ENCODE peak calls at places on chromosomes 2 and 18, in four cellular contexts. S, T, L and Q are unnamed samples.

GRCh38 chr2:188786368-188786781 is 187.8 kb upstream of the COL3A1 start:
- DNase-seq in L (no peak), T (no peak), S (no peak), Q (no peak)

GRCh38 chr2:207229161-207229560 is 63.4 kb upstream of the KLF7 start:
- DNase-seq in S (no peak), L (no peak), T (no peak), Q (no peak)

GRCh38 chr2:71804251-71804650 is 343.4 kb downstream of the CYP26B1 start:
- DNase-seq in T (no peak), S (no peak), L (no peak), Q (no peak)

GRCh38 chr2:132969371-132969985 is 299.5 kb upstream of the LYPD1 start:
- DNase-seq in T (no peak), L (no peak), S (no peak), Q (no peak)

GRCh38 chr2:24084386-24085375 is at the start of gene TP53I3:
- DNase-seq in T (peak), L (peak), S (no peak), Q (peak)

GRCh38 chr2:96157649-96158553 is 12.7 kb upstream of the DUSP2 start:
- DNase-seq in S (no peak), T (peak), L (no peak), Q (peak)

GRCh38 chr2:120118471-120118870 is 104.7 kb downstream of the TMEM185B start:
- DNase-seq in S (no peak), T (no peak), L (no peak), Q (no peak)

GRCh38 chr2:36170805-36171204 is 184.8 kb upstream of the CRIM1 start:
- DNase-seq in T (no peak), L (no peak), S (no peak), Q (no peak)

GRCh38 chr2:216765810-216766259 is 70.5 kb upstream of the IGFBP5 start:
- DNase-seq in S (no peak), T (no peak), L (no peak), Q (no peak)

GRCh38 chr18:5294618-5295230 is 802 bp downstream of the ZBTB14 start:
- DNase-seq in S (no peak), T (peak), L (peak), Q (peak)

GRCh38 chr2:135744761-135745314 is 3.2 kb downstream of the UBXN4 start:
- DNase-seq in T (no peak), L (no peak), S (no peak), Q (no peak)

GRCh38 chr18:45361148-45361851 is 254.0 kb upstream of the SLC14A2 start:
- DNase-seq in L (no peak), T (no peak), S (no peak), Q (no peak)

GRCh38 chr2:233083782-233084181 is 23.6 kb downstream of the INPP5D start:
- DNase-seq in L (no peak), S (no peak), T (no peak), Q (peak)

GRCh38 chr2:180572346-180572745 is 408.1 kb upstream of the UBE2E3 start:
- DNase-seq in L (no peak), S (no peak), T (no peak), Q (no peak)

GRCh38 chr2:136394136-136395060 is 276.4 kb upstream of the CXCR4 start:
- DNase-seq in S (no peak), T (no peak), L (no peak), Q (no peak)

GRCh38 chr2:149160701-149161217 is 122.3 kb downstream of the LYPD6B start:
- DNase-seq in T (no peak), L (no peak), S (no peak), Q (no peak)

GRCh38 chr2:236887953-236888765 is 197.5 kb upstream of the COPS8 start:
- DNase-seq in L (no peak), S (no peak), T (no peak), Q (no peak)

GRCh38 chr2:132941296-132942020 is 271.5 kb upstream of the LYPD1 start:
- DNase-seq in L (no peak), T (no peak), S (no peak), Q (no peak)

GRCh38 chr18:25350561-25351201 is 1.3 kb downstream of the ZNF521 start:
- DNase-seq in S (no peak), T (peak), L (no peak), Q (no peak)

GRCh38 chr2:48531141-48531648 is 1.2 kb downstream of the STON1 start:
- DNase-seq in S (peak), T (no peak), L (no peak), Q (no peak)

DNA sequence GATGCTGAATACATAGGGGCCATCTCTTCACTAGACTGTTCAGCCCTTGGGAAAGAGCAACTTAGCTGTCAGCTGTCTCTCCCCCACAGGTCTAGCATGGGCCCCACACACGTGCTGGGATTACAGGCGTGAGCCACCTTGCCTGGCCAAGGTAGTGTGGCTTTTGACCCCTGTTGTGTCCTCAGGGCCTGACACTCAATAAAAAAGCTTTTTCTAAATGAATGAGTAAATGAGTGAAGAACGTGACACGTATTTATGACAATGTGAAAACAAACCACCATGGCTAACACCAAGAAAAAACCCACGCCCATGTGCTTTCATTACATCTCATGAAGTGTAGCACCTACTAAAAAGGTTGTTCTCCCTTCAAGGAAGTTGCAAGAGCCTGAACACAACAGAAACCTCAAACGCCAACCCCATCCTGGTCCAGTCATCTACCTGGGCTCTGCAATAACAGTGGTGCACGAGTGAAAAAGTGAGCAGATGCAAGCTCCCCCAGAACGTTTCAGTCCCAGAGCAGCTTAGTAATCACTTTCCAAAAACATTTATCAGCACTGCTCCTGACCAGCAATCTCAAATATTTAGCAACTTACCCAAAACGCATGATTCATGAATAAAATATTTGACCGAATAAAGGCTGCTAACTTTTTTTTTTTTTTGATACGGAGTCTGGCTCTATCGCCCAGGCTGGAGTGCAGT is 3.4 kb downstream of the WDFY1 start:
- DNase-seq in S (no peak), T (no peak), L (no peak), Q (no peak)
- H3K4me3 ChIP-seq in S (no peak), T (no peak), L (no peak), Q (no peak)

GRCh38 chr2:174335605-174336402 is 1.1 kb downstream of the SP9 start:
- DNase-seq in T (peak), L (no peak), S (no peak), Q (no peak)

GRCh38 chr2:174333502-174334277 is 1.1 kb upstream of the SP9 start:
- DNase-seq in L (no peak), T (no peak), S (no peak), Q (no peak)

GRCh38 chr2:174334278-174334715 is 457 bp upstream of the SP9 start:
- DNase-seq in L (no peak), T (no peak), S (no peak), Q (no peak)

GRCh38 chr2:174336403-174337336 is 1.9 kb downstream of the SP9 start:
- DNase-seq in S (no peak), L (no peak), T (peak), Q (peak)

DNA sequence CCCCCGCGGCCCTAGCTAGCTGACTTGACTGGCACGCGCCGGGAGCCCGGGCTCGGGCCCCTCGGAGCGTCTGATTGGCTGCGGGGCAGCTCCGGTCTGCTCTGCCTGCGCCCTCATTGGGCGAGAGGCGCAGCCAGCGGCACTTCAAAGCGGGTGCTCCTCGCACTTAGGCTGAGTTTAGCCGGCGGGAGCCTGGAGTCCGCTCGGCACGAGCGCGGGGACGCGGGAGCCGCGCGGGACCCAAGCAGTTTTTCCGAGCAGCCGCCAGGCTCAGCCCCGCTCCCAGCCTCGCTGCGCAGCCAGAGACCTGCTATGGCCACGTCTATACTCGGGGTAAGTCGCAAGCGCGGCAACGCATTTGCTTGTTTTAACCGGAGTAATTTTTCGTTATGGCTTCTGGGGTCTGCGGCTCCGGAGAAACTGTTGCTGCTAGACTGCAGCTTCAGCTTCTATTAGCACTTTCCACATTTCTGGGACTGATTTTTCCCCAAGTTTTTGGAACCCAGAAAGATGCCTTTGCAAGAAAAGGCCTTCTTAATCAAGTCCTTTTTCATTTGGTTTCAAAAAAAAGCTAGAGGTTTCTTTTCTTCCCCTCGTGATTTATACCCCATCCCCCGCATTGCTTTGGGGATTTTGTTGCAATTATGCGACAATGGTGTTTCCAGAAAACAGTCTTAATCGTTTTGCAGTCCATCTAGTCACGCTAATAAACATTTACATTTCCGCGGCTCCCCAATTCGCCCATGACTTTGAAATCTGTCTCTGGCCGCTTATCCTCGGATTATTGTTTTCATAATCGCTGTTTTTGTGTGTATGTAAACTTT is at the start of gene SP9:
- DNase-seq in L (no peak), T (peak), S (no peak), Q (no peak)
- H3K4me3 ChIP-seq in L (peak), T (peak), S (peak), Q (no peak)

GRCh38 chr2:218959761-218960195 is 312 bp downstream of the CDK5R2 start:
- DNase-seq in T (no peak), L (no peak), S (no peak), Q (no peak)
- H3K4me3 ChIP-seq in T (peak), L (peak), S (peak), Q (peak)

DNA sequence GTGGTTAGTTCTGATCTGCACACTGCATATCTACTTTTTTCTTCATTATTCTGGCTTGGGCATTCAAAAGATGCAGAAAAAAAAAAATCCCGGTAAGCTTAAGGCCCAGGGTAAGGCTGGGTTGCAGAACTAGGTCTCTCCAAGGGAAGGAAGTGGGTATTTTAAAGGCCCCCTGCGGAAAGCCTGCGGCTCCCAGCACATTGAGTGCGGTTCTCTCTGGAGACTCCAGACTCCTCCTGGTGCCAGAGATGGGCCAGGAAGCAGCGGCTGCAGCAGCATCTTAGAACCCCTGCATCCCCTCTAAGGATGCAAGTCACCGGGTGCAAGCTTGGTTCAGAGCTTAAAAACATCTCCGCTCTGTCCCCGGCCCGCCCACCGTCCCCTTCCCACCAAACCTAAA is 49.5 kb downstream of the TGIF1 start:
- DNase-seq in T (no peak), L (no peak), S (peak), Q (no peak)
- H3K4me3 ChIP-seq in T (peak), L (peak), S (peak), Q (peak)

DNA sequence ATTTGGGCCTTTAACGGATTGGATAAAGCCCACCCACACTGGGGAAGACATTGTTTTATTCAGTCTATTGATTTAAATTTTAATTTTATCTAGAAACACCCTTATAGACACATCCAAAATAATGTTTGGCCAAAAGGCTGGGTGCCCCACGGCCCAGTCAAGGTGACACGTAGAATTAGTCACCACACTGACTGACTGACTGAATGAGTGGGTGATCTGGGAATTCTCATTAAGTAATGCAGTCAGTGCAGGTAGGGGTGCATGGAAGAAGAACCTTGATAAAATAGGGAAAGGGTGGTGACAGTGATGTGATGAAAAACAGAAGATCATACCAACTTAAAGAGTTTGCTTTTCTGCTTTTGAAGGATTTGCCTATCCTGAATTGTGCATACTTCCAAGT is 554.8 kb downstream of the DCC start:
- DNase-seq in L (no peak), T (peak), S (no peak), Q (no peak)
- H3K4me3 ChIP-seq in L (no peak), T (no peak), S (no peak), Q (no peak)

GRCh38 chr2:53856272-53856671 is 3.5 kb downstream of the GPR75 start:
- DNase-seq in S (no peak), T (no peak), L (no peak), Q (no peak)

GRCh38 chr2:53861824-53862223 is 2.1 kb upstream of the GPR75 start:
- DNase-seq in L (no peak), S (no peak), T (no peak), Q (no peak)

GRCh38 chr2:53863538-53864227 is 3.9 kb upstream of the GPR75 start:
- DNase-seq in L (no peak), S (no peak), T (no peak), Q (no peak)

GRCh38 chr2:53854678-53855077 is 5.1 kb downstream of the GPR75 start:
- DNase-seq in T (no peak), S (no peak), L (no peak), Q (no peak)

GRCh38 chr2:53859354-53860159 is at the start of gene GPR75:
- DNase-seq in L (peak), T (peak), S (no peak), Q (peak)
- H3K4me3 ChIP-seq in L (peak), T (peak), S (no peak), Q (peak)

GRCh38 chr18:59272971-59273935 is at the start of gene RAX:
- DNase-seq in L (no peak), T (peak), S (no peak), Q (no peak)
- H3K4me3 ChIP-seq in L (peak), T (peak), S (peak), Q (peak)

DNA sequence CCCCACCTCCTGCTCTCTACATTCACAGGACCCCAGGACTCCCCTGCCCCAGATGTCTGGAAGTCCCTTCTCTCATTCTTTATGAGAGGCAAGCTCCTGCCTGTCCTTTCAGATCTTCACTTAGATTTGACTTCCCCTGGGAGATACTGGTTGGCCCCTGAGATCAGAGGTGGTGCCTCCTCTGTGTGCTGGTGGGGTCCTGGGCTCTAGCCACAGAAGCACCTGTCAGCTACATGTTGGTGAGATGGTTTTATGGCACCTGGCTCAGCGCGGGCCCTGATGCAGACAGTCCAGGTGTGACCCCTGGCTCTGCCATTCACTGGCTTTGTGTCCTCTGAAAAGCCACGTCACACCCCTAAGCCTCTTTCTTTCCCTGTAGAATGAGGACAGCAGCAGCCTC is 369.6 kb upstream of the ID2 start:
- DNase-seq in L (no peak), T (no peak), S (no peak), Q (no peak)
- H3K4me3 ChIP-seq in L (no peak), T (no peak), S (no peak), Q (no peak)

DNA sequence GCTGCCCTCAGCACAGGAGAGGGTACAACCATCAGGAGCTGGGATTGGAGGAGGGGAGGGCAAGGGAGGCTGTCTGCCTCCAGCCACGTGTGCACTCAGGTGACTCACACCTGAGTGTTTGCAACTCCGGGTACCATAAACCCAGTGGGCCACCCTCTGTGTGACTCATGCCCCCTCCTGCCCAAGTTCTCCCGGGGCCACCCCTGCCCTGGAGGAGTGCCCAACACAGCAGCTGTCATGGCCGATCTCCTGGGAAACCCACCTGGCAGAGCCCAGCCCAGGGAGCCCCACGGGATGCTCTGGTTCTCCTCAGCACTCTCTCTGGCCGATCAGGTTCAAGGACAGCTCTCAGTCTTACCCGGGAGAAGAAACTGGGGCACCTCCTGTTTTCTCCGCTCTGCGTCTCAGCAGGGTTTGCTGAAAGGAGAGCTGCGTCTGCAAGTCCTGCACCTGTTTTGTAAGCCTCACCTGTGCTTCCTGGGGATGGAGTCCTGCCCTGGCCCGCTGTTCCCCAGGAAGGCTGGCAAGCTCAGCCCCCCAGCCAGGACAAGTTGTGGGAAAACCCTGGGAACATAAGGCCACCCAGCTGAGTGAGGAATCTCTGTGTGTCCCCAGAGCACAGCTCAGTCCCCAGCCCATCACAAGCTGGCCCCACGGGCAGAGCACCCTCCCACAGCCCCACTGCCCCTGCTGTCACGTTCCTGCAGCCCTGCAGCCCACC is 44.0 kb upstream of the UBE2F start:
- DNase-seq in S (no peak), L (no peak), T (no peak), Q (no peak)
- H3K4me3 ChIP-seq in S (no peak), L (no peak), T (no peak), Q (no peak)